ENCODE peak calls at places on chromosomes 13 and 19, in six cellular contexts. One of them, this sample, is unnamed. For H3K4me1, the result is how much of the 10 kb centered on the place peaks cover.

GRCh38 chr13:51519839-51520238 is 64.4 kb upstream of the WDFY2 start:
- DNase-seq in keratinocyte: no peak
- DNase-seq in fibroblast of lung: peak
- DNase-seq in uterus: no peak
- DNase-seq in breast epithelium: no peak
- DNase-seq in effector memory CD4-positive, alpha-beta T cell: no peak
- DNase-seq in this sample: no peak

GRCh38 chr19:53086949-53087348 is 16.3 kb downstream of the ZNF160 start:
- DNase-seq in breast epithelium: no peak
- DNase-seq in effector memory CD4-positive, alpha-beta T cell: no peak
- DNase-seq in fibroblast of lung: no peak
- DNase-seq in uterus: peak
- DNase-seq in keratinocyte: no peak
- DNase-seq in this sample: no peak

GRCh38 chr19:12932392-12933286 is 872 bp downstream of the FARSA start:
- DNase-seq in uterus: no peak
- DNase-seq in fibroblast of lung: no peak
- DNase-seq in effector memory CD4-positive, alpha-beta T cell: no peak
- DNase-seq in keratinocyte: no peak
- DNase-seq in breast epithelium: no peak
- DNase-seq in this sample: no peak

GRCh38 chr13:48318714-48319457 is 15.3 kb downstream of the RB1 start:
- DNase-seq in fibroblast of lung: no peak
- DNase-seq in effector memory CD4-positive, alpha-beta T cell: no peak
- DNase-seq in uterus: no peak
- DNase-seq in breast epithelium: no peak
- DNase-seq in keratinocyte: no peak
- DNase-seq in this sample: no peak

GRCh38 chr13:70424428-70424827 is 316.2 kb upstream of the KLHL1 start:
- DNase-seq in keratinocyte: no peak
- DNase-seq in uterus: no peak
- DNase-seq in breast epithelium: no peak
- DNase-seq in effector memory CD4-positive, alpha-beta T cell: no peak
- DNase-seq in fibroblast of lung: no peak
- DNase-seq in this sample: peak

GRCh38 chr19:48154003-48154402 is 16.1 kb downstream of the LIG1 start:
- DNase-seq in breast epithelium: no peak
- DNase-seq in uterus: no peak
- DNase-seq in keratinocyte: no peak
- DNase-seq in fibroblast of lung: no peak
- DNase-seq in effector memory CD4-positive, alpha-beta T cell: no peak
- DNase-seq in this sample: no peak

GRCh38 chr19:32675720-32676185 is at the start of gene RGS9BP:
- DNase-seq in effector memory CD4-positive, alpha-beta T cell: peak
- DNase-seq in fibroblast of lung: peak
- DNase-seq in breast epithelium: peak
- DNase-seq in keratinocyte: no peak
- DNase-seq in uterus: peak
- DNase-seq in this sample: no peak

GRCh38 chr19:55913643-55914268 is 18.4 kb downstream of the NLRP13 start:
- DNase-seq in uterus: no peak
- DNase-seq in effector memory CD4-positive, alpha-beta T cell: no peak
- DNase-seq in fibroblast of lung: no peak
- DNase-seq in breast epithelium: no peak
- DNase-seq in keratinocyte: no peak
- DNase-seq in this sample: no peak

GRCh38 chr13:91308299-91308698 is 39.2 kb upstream of the MIR17HG start:
- DNase-seq in fibroblast of lung: no peak
- DNase-seq in keratinocyte: no peak
- DNase-seq in breast epithelium: no peak
- DNase-seq in uterus: no peak
- DNase-seq in effector memory CD4-positive, alpha-beta T cell: no peak
- DNase-seq in this sample: no peak

GRCh38 chr19:36417752-36418286 is 625 bp downstream of the ZFP82 start:
- DNase-seq in keratinocyte: no peak
- DNase-seq in breast epithelium: no peak
- DNase-seq in effector memory CD4-positive, alpha-beta T cell: no peak
- DNase-seq in uterus: no peak
- DNase-seq in fibroblast of lung: no peak
- DNase-seq in this sample: no peak

GRCh38 chr19:37778613-37779138 is 710 bp downstream of the ZNF573 start:
- DNase-seq in effector memory CD4-positive, alpha-beta T cell: no peak
- DNase-seq in keratinocyte: no peak
- DNase-seq in breast epithelium: no peak
- DNase-seq in fibroblast of lung: peak
- DNase-seq in uterus: no peak
- DNase-seq in this sample: no peak

GRCh38 chr19:677601-678380 is 1.6 kb downstream of the FSTL3 start:
- DNase-seq in effector memory CD4-positive, alpha-beta T cell: no peak
- DNase-seq in keratinocyte: no peak
- DNase-seq in fibroblast of lung: peak
- DNase-seq in uterus: no peak
- DNase-seq in breast epithelium: no peak
- DNase-seq in this sample: no peak

GRCh38 chr13:101455863-101456262 is 3.4 kb downstream of the ITGBL1 start:
- DNase-seq in effector memory CD4-positive, alpha-beta T cell: no peak
- DNase-seq in fibroblast of lung: peak
- DNase-seq in keratinocyte: peak
- DNase-seq in breast epithelium: no peak
- DNase-seq in uterus: no peak
- DNase-seq in this sample: no peak

GRCh38 chr13:112712451-112712881 is 22.6 kb downstream of the ATP11A start:
- DNase-seq in breast epithelium: no peak
- DNase-seq in keratinocyte: no peak
- DNase-seq in fibroblast of lung: no peak
- DNase-seq in effector memory CD4-positive, alpha-beta T cell: no peak
- DNase-seq in uterus: no peak
- DNase-seq in this sample: no peak
- H3K4me1 ChIP-seq in breast epithelium: under half
- H3K4me1 ChIP-seq in keratinocyte: under half
- H3K4me1 ChIP-seq in fibroblast of lung: under half
- H3K4me1 ChIP-seq in effector memory CD4-positive, alpha-beta T cell: under half
- H3K4me1 ChIP-seq in uterus: under half
- H3K4me1 ChIP-seq in this sample: under half

GRCh38 chr19:16405091-16405490 is 66.7 kb downstream of the EPS15L1 start:
- DNase-seq in keratinocyte: no peak
- DNase-seq in uterus: no peak
- DNase-seq in breast epithelium: no peak
- DNase-seq in fibroblast of lung: no peak
- DNase-seq in effector memory CD4-positive, alpha-beta T cell: no peak
- DNase-seq in this sample: no peak

GRCh38 chr19:16403151-16403977 is 68.4 kb downstream of the EPS15L1 start:
- DNase-seq in uterus: peak
- DNase-seq in breast epithelium: no peak
- DNase-seq in effector memory CD4-positive, alpha-beta T cell: no peak
- DNase-seq in fibroblast of lung: peak
- DNase-seq in keratinocyte: no peak
- DNase-seq in this sample: no peak

GRCh38 chr19:16406356-16406755 is 65.4 kb downstream of the EPS15L1 start:
- DNase-seq in keratinocyte: no peak
- DNase-seq in breast epithelium: no peak
- DNase-seq in uterus: no peak
- DNase-seq in effector memory CD4-positive, alpha-beta T cell: no peak
- DNase-seq in fibroblast of lung: no peak
- DNase-seq in this sample: no peak

GRCh38 chr19:16405797-16406196 is 66.0 kb downstream of the EPS15L1 start:
- DNase-seq in fibroblast of lung: no peak
- DNase-seq in effector memory CD4-positive, alpha-beta T cell: no peak
- DNase-seq in uterus: no peak
- DNase-seq in keratinocyte: no peak
- DNase-seq in breast epithelium: no peak
- DNase-seq in this sample: no peak

DNA sequence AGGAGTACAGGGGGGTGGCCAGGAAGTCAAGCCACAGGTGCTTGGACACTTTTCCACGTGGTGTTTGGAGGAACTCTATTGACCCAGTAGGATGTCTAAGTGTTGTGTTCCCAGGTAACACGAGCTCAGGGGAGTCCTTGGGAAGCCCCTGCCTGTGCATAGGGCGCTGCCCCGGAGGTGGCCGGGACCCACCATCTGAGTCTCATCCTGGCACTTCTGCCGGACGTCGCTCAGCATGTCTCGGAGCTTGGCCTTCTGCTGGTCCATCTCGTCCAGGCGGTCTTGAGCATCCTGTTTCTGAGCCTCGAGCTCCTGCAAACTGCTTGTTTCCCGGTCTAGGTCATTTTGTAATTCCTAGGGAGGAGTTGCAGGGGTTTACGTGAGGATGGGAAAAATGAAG is 67.4 kb downstream of the EPS15L1 start:
- DNase-seq in effector memory CD4-positive, alpha-beta T cell: no peak
- DNase-seq in uterus: no peak
- DNase-seq in keratinocyte: no peak
- DNase-seq in fibroblast of lung: no peak
- DNase-seq in breast epithelium: no peak
- DNase-seq in this sample: no peak
- H3K27ac ChIP-seq in effector memory CD4-positive, alpha-beta T cell: no peak
- H3K27ac ChIP-seq in uterus: peak
- H3K27ac ChIP-seq in keratinocyte: no peak
- H3K27ac ChIP-seq in fibroblast of lung: no peak
- H3K27ac ChIP-seq in breast epithelium: no peak
- H3K27ac ChIP-seq in this sample: no peak

GRCh38 chr19:4693078-4693350 is 22.9 kb upstream of the MYDGF start:
- DNase-seq in fibroblast of lung: no peak
- DNase-seq in effector memory CD4-positive, alpha-beta T cell: no peak
- DNase-seq in keratinocyte: no peak
- DNase-seq in uterus: no peak
- DNase-seq in breast epithelium: no peak
- DNase-seq in this sample: no peak
- H3K4me3 ChIP-seq in fibroblast of lung: no peak
- H3K4me3 ChIP-seq in effector memory CD4-positive, alpha-beta T cell: no peak
- H3K4me3 ChIP-seq in keratinocyte: no peak
- H3K4me3 ChIP-seq in uterus: no peak
- H3K4me3 ChIP-seq in breast epithelium: no peak
- H3K4me3 ChIP-seq in this sample: no peak

GRCh38 chr13:45336025-45336800 is 4.8 kb downstream of the TPT1 start:
- DNase-seq in effector memory CD4-positive, alpha-beta T cell: no peak
- DNase-seq in uterus: no peak
- DNase-seq in fibroblast of lung: no peak
- DNase-seq in keratinocyte: no peak
- DNase-seq in breast epithelium: no peak
- DNase-seq in this sample: no peak
- H3K4me1 ChIP-seq in effector memory CD4-positive, alpha-beta T cell: half or more
- H3K4me1 ChIP-seq in uterus: under half
- H3K4me1 ChIP-seq in fibroblast of lung: under half
- H3K4me1 ChIP-seq in keratinocyte: half or more
- H3K4me1 ChIP-seq in breast epithelium: under half
- H3K4me1 ChIP-seq in this sample: under half

GRCh38 chr19:49701271-49701786 is 10.4 kb downstream of the CPT1C start:
- DNase-seq in fibroblast of lung: no peak
- DNase-seq in effector memory CD4-positive, alpha-beta T cell: no peak
- DNase-seq in uterus: no peak
- DNase-seq in breast epithelium: no peak
- DNase-seq in keratinocyte: no peak
- DNase-seq in this sample: no peak

GRCh38 chr19:49700563-49700962 is 9.6 kb downstream of the CPT1C start:
- DNase-seq in keratinocyte: no peak
- DNase-seq in fibroblast of lung: no peak
- DNase-seq in breast epithelium: no peak
- DNase-seq in uterus: no peak
- DNase-seq in effector memory CD4-positive, alpha-beta T cell: no peak
- DNase-seq in this sample: no peak

GRCh38 chr19:49705919-49706318 is 15.0 kb downstream of the CPT1C start:
- DNase-seq in uterus: no peak
- DNase-seq in effector memory CD4-positive, alpha-beta T cell: no peak
- DNase-seq in breast epithelium: no peak
- DNase-seq in fibroblast of lung: no peak
- DNase-seq in keratinocyte: no peak
- DNase-seq in this sample: no peak

GRCh38 chr19:49710372-49710951 is 19.5 kb downstream of the CPT1C start:
- DNase-seq in keratinocyte: no peak
- DNase-seq in effector memory CD4-positive, alpha-beta T cell: no peak
- DNase-seq in fibroblast of lung: peak
- DNase-seq in breast epithelium: no peak
- DNase-seq in uterus: no peak
- DNase-seq in this sample: no peak

GRCh38 chr19:49704888-49705642 is 14.1 kb downstream of the CPT1C start:
- DNase-seq in fibroblast of lung: no peak
- DNase-seq in keratinocyte: no peak
- DNase-seq in effector memory CD4-positive, alpha-beta T cell: no peak
- DNase-seq in uterus: no peak
- DNase-seq in breast epithelium: no peak
- DNase-seq in this sample: no peak
- H3K27ac ChIP-seq in fibroblast of lung: no peak
- H3K27ac ChIP-seq in keratinocyte: no peak
- H3K27ac ChIP-seq in effector memory CD4-positive, alpha-beta T cell: no peak
- H3K27ac ChIP-seq in uterus: no peak
- H3K27ac ChIP-seq in breast epithelium: no peak
- H3K27ac ChIP-seq in this sample: no peak

GRCh38 chr13:80082396-80083096 is 258.4 kb downstream of the SPRY2 start:
- DNase-seq in fibroblast of lung: peak
- DNase-seq in keratinocyte: no peak
- DNase-seq in effector memory CD4-positive, alpha-beta T cell: no peak
- DNase-seq in breast epithelium: no peak
- DNase-seq in uterus: no peak
- DNase-seq in this sample: no peak
- H3K4me3 ChIP-seq in fibroblast of lung: no peak
- H3K4me3 ChIP-seq in keratinocyte: no peak
- H3K4me3 ChIP-seq in effector memory CD4-positive, alpha-beta T cell: no peak
- H3K4me3 ChIP-seq in breast epithelium: no peak
- H3K4me3 ChIP-seq in uterus: no peak
- H3K4me3 ChIP-seq in this sample: no peak

DNA sequence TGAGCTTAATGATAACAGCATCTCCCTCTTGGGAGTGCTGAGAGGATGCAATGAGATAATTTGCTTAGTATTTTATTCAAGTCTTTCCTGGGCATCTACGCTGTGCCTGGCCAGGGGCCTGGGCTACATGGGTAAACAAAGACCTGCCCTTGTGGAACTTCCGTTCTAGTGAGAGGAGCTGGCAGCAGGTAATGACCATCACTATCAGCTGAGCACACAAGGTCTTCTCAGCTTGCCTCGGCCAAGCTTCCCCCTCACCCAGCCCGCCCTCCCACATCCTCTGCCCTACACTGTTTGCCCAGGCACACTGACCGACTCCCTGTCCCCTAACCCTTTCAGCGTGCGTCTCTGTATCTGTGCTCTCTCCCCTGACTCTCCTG is 8.6 kb upstream of the FKRP start:
- DNase-seq in keratinocyte: no peak
- DNase-seq in effector memory CD4-positive, alpha-beta T cell: no peak
- DNase-seq in uterus: no peak
- DNase-seq in breast epithelium: no peak
- DNase-seq in fibroblast of lung: no peak
- DNase-seq in this sample: no peak
- H3K4me1 ChIP-seq in keratinocyte: under half
- H3K4me1 ChIP-seq in effector memory CD4-positive, alpha-beta T cell: under half
- H3K4me1 ChIP-seq in uterus: under half
- H3K4me1 ChIP-seq in breast epithelium: under half
- H3K4me1 ChIP-seq in fibroblast of lung: under half
- H3K4me1 ChIP-seq in this sample: under half